ENCODE peak calls at places on chromosomes 3 and 15, in seven cellular contexts. F, V, H, D, J, B and L are unnamed samples.

GRCh38 chr3:125141596-125142417 is 70.7 kb downstream of the SLC12A8 start:
- DNase-seq in F (peak), V (no peak), H (no peak), D (peak), J (no peak), B (peak), L (peak)

GRCh38 chr3:129161860-129162271 is 1.0 kb upstream of the ISY1 start:
- DNase-seq in F (no peak), V (peak), H (peak), D (no peak), J (no peak), B (peak), L (no peak)

GRCh38 chr3:47846186-47846879 is 43.4 kb downstream of the DHX30 start:
- DNase-seq in F (no peak), V (no peak), H (no peak), D (no peak), J (no peak), B (no peak), L (no peak)

GRCh38 chr3:174439621-174440349 is 419.3 kb upstream of the NAALADL2 start:
- DNase-seq in F (no peak), V (peak), H (no peak), D (no peak), J (peak), B (peak), L (peak)

GRCh38 chr15:95718441-95718840 is 612.1 kb upstream of the NR2F2 start:
- DNase-seq in F (no peak), V (peak), H (no peak), D (no peak), J (no peak), B (no peak), L (no peak)

GRCh38 chr15:91589360-91589759 is 264.1 kb upstream of the SLCO3A1 start:
- DNase-seq in F (no peak), V (no peak), H (no peak), D (no peak), J (no peak), B (no peak), L (no peak)

GRCh38 chr15:52651868-52652267 is 27.3 kb downstream of the ATOSA start:
- DNase-seq in F (peak), V (peak), H (no peak), D (peak), J (no peak), B (peak), L (peak)

GRCh38 chr3:29514170-29514569 is 233.3 kb downstream of the RBMS3 start:
- DNase-seq in F (no peak), V (no peak), H (no peak), D (no peak), J (no peak), B (no peak), L (no peak)

GRCh38 chr3:64548200-64548889 is 139.5 kb downstream of the ADAMTS9 start:
- DNase-seq in F (no peak), V (no peak), H (no peak), D (peak), J (no peak), B (no peak), L (no peak)

GRCh38 chr3:115550285-115550741 is 73.0 kb upstream of the GAP43 start:
- DNase-seq in F (no peak), V (no peak), H (no peak), D (no peak), J (no peak), B (no peak), L (no peak)

GRCh38 chr3:70832035-70832795 is 519.8 kb upstream of the MDFIC2 start:
- DNase-seq in F (no peak), V (no peak), H (no peak), D (no peak), J (no peak), B (no peak), L (no peak)

GRCh38 chr3:107061466-107061865 is 315.8 kb upstream of the CCDC54 start:
- DNase-seq in F (no peak), V (no peak), H (no peak), D (no peak), J (no peak), B (no peak), L (no peak)